ENCODE peak calls at places on chromosomes 4 and X, in eight cellular contexts. One of them, this sample, is unnamed.

GRCh38 chr4:80011636-80012236 is 61.3 kb downstream of the ANTXR2 start:
- DNase-seq in cortex of kidney: no peak
- DNase-seq in fibroblast of mammary gland: peak
- DNase-seq in HTR-8/SVneo: no peak
- DNase-seq in CD8-positive, alpha-beta memory T cell: no peak
- DNase-seq in GM13977: no peak
- DNase-seq in cardiac muscle cell: no peak
- DNase-seq in prostate gland: no peak
- DNase-seq in this sample: peak

GRCh38 chr4:2623442-2623841 is 87.0 kb downstream of the FAM193A start:
- DNase-seq in fibroblast of mammary gland: no peak
- DNase-seq in prostate gland: no peak
- DNase-seq in cortex of kidney: no peak
- DNase-seq in GM13977: no peak
- DNase-seq in CD8-positive, alpha-beta memory T cell: no peak
- DNase-seq in HTR-8/SVneo: no peak
- DNase-seq in cardiac muscle cell: no peak
- DNase-seq in this sample: no peak

GRCh38 chrX:107935664-107936433 is 46.3 kb downstream of the TEX13B start:
- DNase-seq in cortex of kidney: no peak
- DNase-seq in HTR-8/SVneo: peak
- DNase-seq in CD8-positive, alpha-beta memory T cell: no peak
- DNase-seq in prostate gland: no peak
- DNase-seq in cardiac muscle cell: peak
- DNase-seq in GM13977: no peak
- DNase-seq in fibroblast of mammary gland: peak
- DNase-seq in this sample: peak

GRCh38 chrX:89034679-89035078 is 287.7 kb downstream of the CPXCR1 start:
- DNase-seq in GM13977: no peak
- DNase-seq in cardiac muscle cell: no peak
- DNase-seq in prostate gland: no peak
- DNase-seq in CD8-positive, alpha-beta memory T cell: no peak
- DNase-seq in cortex of kidney: no peak
- DNase-seq in HTR-8/SVneo: no peak
- DNase-seq in fibroblast of mammary gland: no peak
- DNase-seq in this sample: no peak

GRCh38 chr4:151169223-151169622 is 69.8 kb downstream of the RPS3A start:
- DNase-seq in cortex of kidney: no peak
- DNase-seq in HTR-8/SVneo: no peak
- DNase-seq in fibroblast of mammary gland: peak
- DNase-seq in prostate gland: no peak
- DNase-seq in GM13977: no peak
- DNase-seq in cardiac muscle cell: peak
- DNase-seq in CD8-positive, alpha-beta memory T cell: no peak
- DNase-seq in this sample: peak

GRCh38 chr4:15327311-15328298 is 100.2 kb upstream of the C1QTNF7 start:
- DNase-seq in cortex of kidney: no peak
- DNase-seq in prostate gland: no peak
- DNase-seq in fibroblast of mammary gland: peak
- DNase-seq in cardiac muscle cell: no peak
- DNase-seq in HTR-8/SVneo: no peak
- DNase-seq in CD8-positive, alpha-beta memory T cell: no peak
- DNase-seq in GM13977: no peak
- DNase-seq in this sample: peak

GRCh38 chr4:102174800-102175199 is 170.5 kb downstream of the SLC39A8 start:
- DNase-seq in cortex of kidney: no peak
- DNase-seq in HTR-8/SVneo: no peak
- DNase-seq in fibroblast of mammary gland: peak
- DNase-seq in CD8-positive, alpha-beta memory T cell: no peak
- DNase-seq in GM13977: no peak
- DNase-seq in cardiac muscle cell: no peak
- DNase-seq in prostate gland: no peak
- DNase-seq in this sample: peak

GRCh38 chrX:97398030-97398551 is 514.4 kb downstream of the RPA4 start:
- DNase-seq in fibroblast of mammary gland: peak
- DNase-seq in prostate gland: no peak
- DNase-seq in CD8-positive, alpha-beta memory T cell: no peak
- DNase-seq in HTR-8/SVneo: no peak
- DNase-seq in cortex of kidney: no peak
- DNase-seq in cardiac muscle cell: no peak
- DNase-seq in GM13977: peak
- DNase-seq in this sample: no peak

GRCh38 chr4:76430519-76431388 is 4.3 kb upstream of the SHROOM3 start:
- DNase-seq in prostate gland: peak
- DNase-seq in cortex of kidney: no peak
- DNase-seq in HTR-8/SVneo: peak
- DNase-seq in cardiac muscle cell: peak
- DNase-seq in fibroblast of mammary gland: peak
- DNase-seq in CD8-positive, alpha-beta memory T cell: no peak
- DNase-seq in GM13977: peak
- DNase-seq in this sample: peak

GRCh38 chr4:84870398-84871163 is 95.9 kb downstream of the WDFY3 start:
- DNase-seq in cortex of kidney: no peak
- DNase-seq in GM13977: no peak
- DNase-seq in CD8-positive, alpha-beta memory T cell: no peak
- DNase-seq in fibroblast of mammary gland: peak
- DNase-seq in prostate gland: no peak
- DNase-seq in cardiac muscle cell: no peak
- DNase-seq in HTR-8/SVneo: peak
- DNase-seq in this sample: peak

This sample was measured in GM23248.